ENCODE peak calls at places on chromosomes 3 and 15, in four cellular contexts. H is T-helper 2 cell; D is GM03348; J is stimulated activated naive CD4-positive, alpha-beta T cell. S is an unnamed sample.

GRCh38 chr3:152444029-152444641 is 175.4 kb downstream of the MBNL1 start:
- DNase-seq in H (no peak), D (peak), J (no peak), S (peak)

GRCh38 chr3:4421121-4421520 is 45.9 kb downstream of the SUMF1 start:
- DNase-seq in H (no peak), D (peak), J (no peak), S (peak)

GRCh38 chr3:172177046-172177445 is 137.7 kb downstream of the FNDC3B start:
- DNase-seq in H (no peak), D (peak), J (no peak), S (peak)

GRCh38 chr3:99356681-99357080 is 281.7 kb upstream of the COL8A1 start:
- DNase-seq in H (no peak), D (no peak), J (no peak), S (no peak)

GRCh38 chr3:113252553-113252952 is 41.2 kb downstream of the BOC start:
- DNase-seq in H (no peak), D (no peak), J (no peak), S (no peak)

GRCh38 chr3:9899289-9899791 is 3.3 kb upstream of the IL17RE start:
- DNase-seq in H (no peak), D (no peak), J (no peak), S (no peak)

GRCh38 chr3:150227839-150228238 is 180.3 kb upstream of the TSC22D2 start:
- DNase-seq in H (no peak), D (peak), J (no peak), S (peak)

GRCh38 chr15:64461577-64462162 is 1.3 kb downstream of the ZNF609 start:
- DNase-seq in H (no peak), D (peak), J (peak), S (no peak)

GRCh38 chr3:114899186-114899931 is 247.7 kb downstream of the ZBTB20 start:
- DNase-seq in H (no peak), D (no peak), J (no peak), S (no peak)

GRCh38 chr15:40338921-40339620 is 1.7 kb downstream of the CCDC9B start:
- DNase-seq in H (no peak), D (peak), J (no peak), S (peak)

GRCh38 chr3:56590814-56591213 is 33.8 kb downstream of the CCDC66 start:
- DNase-seq in H (no peak), D (no peak), J (no peak), S (no peak)

GRCh38 chr3:111373861-111374260 is 168.1 kb upstream of the CD96 start:
- DNase-seq in H (no peak), D (no peak), J (no peak), S (no peak)

GRCh38 chr3:48595526-48596121 is 495 bp upstream of the COL7A1 start:
- DNase-seq in H (no peak), D (peak), J (no peak), S (peak)

GRCh38 chr3:62827550-62827949 is 47.7 kb downstream of the CADPS start:
- DNase-seq in H (no peak), D (no peak), J (no peak), S (no peak)

GRCh38 chr15:44729394-44729913 is 6.9 kb upstream of the TRIM69 start:
- DNase-seq in H (no peak), D (no peak), J (no peak), S (peak)

GRCh38 chr15:93231261-93231939 is 142.4 kb upstream of the RGMA start:
- DNase-seq in H (no peak), D (no peak), J (no peak), S (no peak)

GRCh38 chr15:32730677-32731654 is 13.2 kb downstream of the GREM1 start:
- DNase-seq in H (no peak), D (peak), J (no peak), S (no peak)

GRCh38 chr3:41682996-41683395 is 278.9 kb downstream of the ULK4 start:
- DNase-seq in H (no peak), D (peak), J (no peak), S (peak)

GRCh38 chr15:59539799-59540198 is 71.8 kb upstream of the GCNT3 start:
- DNase-seq in H (no peak), D (no peak), J (no peak), S (no peak)

GRCh38 chr15:39874890-39875549 is 45.0 kb downstream of the GPR176 start:
- DNase-seq in H (no peak), D (peak), J (no peak), S (peak)

GRCh38 chr15:85485956-85486567 is 105.7 kb downstream of the AKAP13 start:
- DNase-seq in H (no peak), D (peak), J (peak), S (peak)

GRCh38 chr3:95715137-95715536 is 1099.3 kb upstream of the EPHA6 start:
- DNase-seq in H (no peak), D (no peak), J (no peak), S (no peak)

GRCh38 chr3:133490468-133491351 is 82.8 kb upstream of the CDV3 start:
- DNase-seq in H (peak), D (no peak), J (peak), S (no peak)

GRCh38 chr15:77516786-77517185 is 96.1 kb downstream of the HMG20A start:
- DNase-seq in H (no peak), D (no peak), J (no peak), S (no peak)

GRCh38 chr15:98363416-98363815 is 284.9 kb upstream of the IGF1R start:
- DNase-seq in H (no peak), D (no peak), J (no peak), S (no peak)

GRCh38 chr15:89167267-89168176 is 53.9 kb downstream of the RLBP1 start:
- DNase-seq in H (peak), D (peak), J (no peak), S (peak)